ENCODE peak calls at places on chromosome 1, in seven cellular contexts. N is pancreas; P is activated CD4-positive, alpha-beta T cell treated with anti-CD3 and anti-CD28 coated beads, Interleukin-2, amount 10 ng/mL, durations not matched to agents 7 days and 5 days; D is GM12864; R is A549; M is activated T-cell treated with anti-CD3 and anti-CD28 coated beads for 1 hour; U is progenitor cell of endocrine pancreas. B is an unnamed sample.

GRCh38 chr1:223853275-223853674 is 7.5 kb upstream of the TP53BP2 start:
- DNase-seq in R (no peak), D (no peak), M (no peak), U (no peak), N (no peak), P (no peak), B (no peak)

GRCh38 chr1:1920608-1921458 is 1.8 kb upstream of the TMEM52 start:
- DNase-seq in N (peak), M (no peak), U (no peak), R (no peak), D (no peak), P (no peak), B (no peak)

GRCh38 chr1:86854352-86854751 is 59.6 kb downstream of the SELENOF start:
- DNase-seq in R (no peak), N (no peak), P (no peak), U (no peak), M (no peak), D (no peak), B (no peak)

GRCh38 chr1:171434717-171435346 is 50.5 kb upstream of the PRRC2C start:
- DNase-seq in N (no peak), D (no peak), U (no peak), P (no peak), R (peak), M (no peak), B (no peak)

GRCh38 chr1:9362488-9362887 is 69.8 kb downstream of the SPSB1 start:
- DNase-seq in N (no peak), D (no peak), R (no peak), P (no peak), M (no peak), U (no peak), B (no peak)

GRCh38 chr1:244896550-244896949 is 32.2 kb upstream of the HNRNPU start:
- DNase-seq in M (no peak), R (peak), U (no peak), P (no peak), D (no peak), N (no peak), B (no peak)

GRCh38 chr1:155077346-155077745 is 1.3 kb upstream of the EFNA3 start:
- DNase-seq in D (no peak), R (no peak), M (no peak), N (no peak), P (no peak), U (no peak), B (no peak)

GRCh38 chr1:83931658-83932253 is 67.2 kb downstream of the TTLL7 start:
- DNase-seq in P (peak), N (no peak), U (no peak), D (peak), R (peak), M (no peak), B (no peak)

GRCh38 chr1:75431843-75432242 is 179.1 kb downstream of the SLC44A5 start:
- DNase-seq in N (no peak), M (no peak), P (no peak), R (no peak), U (no peak), D (no peak), B (no peak)

GRCh38 chr1:41418868-41419583 is 57.8 kb downstream of the FOXO6 start:
- DNase-seq in P (no peak), U (no peak), N (peak), R (peak), M (no peak), D (no peak), B (peak)

GRCh38 chr1:226542623-226543103 is 5.9 kb upstream of the STUM start:
- DNase-seq in M (no peak), R (no peak), U (no peak), P (no peak), D (no peak), N (peak), B (peak)

GRCh38 chr1:112866151-112866550 is 89.8 kb downstream of the SLC16A1 start:
- DNase-seq in R (peak), P (no peak), D (no peak), N (no peak), U (no peak), M (no peak), B (no peak)

GRCh38 chr1:245680395-245680794 is 525.6 kb downstream of the KIF26B start:
- DNase-seq in N (no peak), M (no peak), R (no peak), D (no peak), U (no peak), P (no peak), B (no peak)

GRCh38 chr1:185567006-185567405 is 167.2 kb upstream of the HMCN1 start:
- DNase-seq in M (no peak), P (peak), U (no peak), N (no peak), R (peak), D (no peak), B (no peak)

GRCh38 chr1:7975212-7975865 is 13.8 kb downstream of the PARK7 start:
- DNase-seq in M (no peak), N (peak), R (peak), D (no peak), P (peak), U (peak), B (peak)

GRCh38 chr1:214102907-214103306 is 115.1 kb downstream of the PROX1 start:
- DNase-seq in P (no peak), U (no peak), R (peak), D (no peak), N (no peak), M (no peak), B (no peak)

GRCh38 chr1:208216062-208216461 is 28.1 kb downstream of the PLXNA2 start:
- DNase-seq in M (no peak), R (no peak), P (no peak), N (no peak), D (no peak), U (no peak), B (no peak)

GRCh38 chr1:240244968-240245628 is 153.4 kb downstream of the FMN2 start:
- DNase-seq in P (no peak), M (no peak), N (no peak), R (no peak), D (no peak), U (no peak), B (no peak)

GRCh38 chr1:29469457-29469856 is 233.1 kb downstream of the PTPRU start:
- DNase-seq in M (no peak), P (no peak), D (no peak), R (no peak), N (no peak), U (no peak), B (peak)

GRCh38 chr1:88462481-88463261 is 221.4 kb upstream of the PKN2 start:
- DNase-seq in R (peak), U (peak), D (no peak), M (no peak), N (no peak), P (no peak), B (peak)

GRCh38 chr1:115314111-115314510 is 23.9 kb downstream of the NGF start:
- DNase-seq in R (no peak), D (no peak), U (no peak), P (no peak), M (no peak), N (no peak), B (no peak)

GRCh38 chr1:77120950-77121349 is 98.3 kb downstream of the PIGK start:
- DNase-seq in N (no peak), P (no peak), M (no peak), R (no peak), U (no peak), D (peak), B (no peak)

GRCh38 chr1:228146761-228147693 is 2.7 kb upstream of the GJC2 start:
- DNase-seq in N (peak), D (no peak), R (no peak), P (no peak), M (no peak), U (no peak), B (no peak)

GRCh38 chr1:27054381-27054780 is 41.7 kb upstream of the TENT5B start:
- DNase-seq in M (no peak), U (no peak), R (no peak), P (no peak), D (no peak), N (no peak), B (no peak)

GRCh38 chr1:2187619-2188018 is 7.0 kb downstream of the FAAP20 start:
- DNase-seq in M (no peak), P (no peak), R (no peak), N (no peak), D (no peak), U (no peak), B (no peak)

GRCh38 chr1:60342569-60342968 is 269.0 kb upstream of the C1orf87 start:
- DNase-seq in M (no peak), D (no peak), P (no peak), N (no peak), R (no peak), U (no peak), B (no peak)

GRCh38 chr1:233113009-233113712 is 162.8 kb downstream of the NTPCR start:
- DNase-seq in P (peak), U (no peak), R (peak), M (no peak), N (no peak), D (no peak), B (peak)

B was measured in left ventricle myocardium inferior.